ENCODE peak calls at places on chromosomes 12 and 14, in eight cellular contexts. Y, D, M, J, X, W, C and Z are unnamed samples.

GRCh38 chr12:80157640-80158039 is 58.3 kb downstream of the OTOGL start:
- DNase-seq in X (no peak), Y (no peak), D (no peak), C (no peak), J (no peak), M (no peak), W (peak), Z (no peak)

GRCh38 chr14:76917158-76917596 is 91.0 kb downstream of the LRRC74A start:
- DNase-seq in Y (no peak), C (peak), D (peak), W (peak), J (no peak), M (peak), X (no peak), Z (peak)

GRCh38 chr12:48351022-48351708 is 446 bp upstream of the ZNF641 start:
- DNase-seq in J (no peak), D (peak), W (peak), C (no peak), M (no peak), Y (no peak), X (no peak), Z (peak)

GRCh38 chr12:28313631-28314030 is 123.4 kb downstream of the CCDC91 start:
- DNase-seq in C (no peak), Y (no peak), D (peak), X (no peak), M (no peak), W (peak), J (no peak), Z (no peak)

GRCh38 chr12:63706336-63706735 is 38.0 kb upstream of the DPY19L2 start:
- DNase-seq in Y (no peak), W (no peak), J (no peak), X (no peak), D (no peak), M (no peak), C (no peak), Z (no peak)

GRCh38 chr12:45189766-45190403 is 26.0 kb upstream of the ANO6 start:
- DNase-seq in C (no peak), Y (no peak), D (no peak), J (no peak), M (no peak), W (no peak), X (no peak), Z (no peak)

GRCh38 chr14:59356783-59357182 is 108.4 kb downstream of the GPR135 start:
- DNase-seq in D (no peak), C (no peak), Y (no peak), J (peak), W (no peak), M (no peak), X (no peak), Z (no peak)

GRCh38 chr12:104374806-104375205 is 71.3 kb downstream of the EID3 start:
- DNase-seq in X (no peak), W (no peak), Y (no peak), M (no peak), D (no peak), J (no peak), C (no peak), Z (no peak)

GRCh38 chr12:47944685-47945340 is 18.6 kb upstream of the TMEM106C start:
- DNase-seq in J (no peak), C (no peak), D (no peak), X (no peak), M (no peak), Y (no peak), W (no peak), Z (no peak)

GRCh38 chr12:116366456-116366776 is 88.9 kb upstream of the MED13L start:
- DNase-seq in W (no peak), X (no peak), C (peak), D (no peak), M (peak), J (no peak), Y (no peak), Z (no peak)

GRCh38 chr14:99325016-99325415 is 53.0 kb upstream of the BCL11B start:
- DNase-seq in D (no peak), M (no peak), Y (no peak), W (no peak), X (no peak), J (no peak), C (no peak), Z (no peak)

GRCh38 chr14:21069388-21070082 is 569 bp upstream of the ARHGEF40 start:
- DNase-seq in C (peak), J (peak), Y (no peak), M (no peak), X (no peak), W (peak), D (no peak), Z (no peak)

GRCh38 chr14:22434901-22435565 is 154.0 kb downstream of the DAD1 start:
- DNase-seq in D (no peak), J (no peak), W (no peak), X (no peak), M (peak), Y (no peak), C (no peak), Z (no peak)

GRCh38 chr14:61749867-61750266 is 12.4 kb upstream of the SNAPC1 start:
- DNase-seq in X (no peak), C (no peak), J (no peak), Y (no peak), W (peak), M (no peak), D (no peak), Z (peak)

GRCh38 chr12:47273191-47273626 is 193.4 kb upstream of the AMIGO2 start:
- DNase-seq in W (no peak), C (no peak), J (no peak), D (no peak), M (no peak), X (no peak), Y (no peak), Z (no peak)